ENCODE peak calls at places on chromosomes 5 and 9, in five cellular contexts. S, N, G, X and D are unnamed samples.

GRCh38 chr9:127194881-127195713 is 69.5 kb upstream of the GARNL3 start:
- DNase-seq in S (peak; percentile 20), G (no peak), N (peak; percentile 80), X (no peak), D (peak; percentile 58)

GRCh38 chr5:155299342-155300006 is 285.9 kb downstream of the KIF4B start:
- DNase-seq in X (no peak), N (no peak), S (no peak), G (no peak), D (no peak)

GRCh38 chr5:159899067-159900049 is 16.9 kb upstream of the ADRA1B start:
- DNase-seq in S (peak; percentile 78), G (no peak), N (peak; percentile 87), X (no peak), D (no peak)

GRCh38 chr5:135262364-135262763 is 136.7 kb downstream of the MACROH2A1 start:
- DNase-seq in X (no peak), N (peak; percentile 28), G (no peak), S (no peak), D (no peak)

GRCh38 chr5:135304352-135305221 is 94.4 kb downstream of the MACROH2A1 start:
- DNase-seq in G (no peak), X (no peak), N (no peak), S (peak; percentile 51), D (no peak)

GRCh38 chr9:127808347-127809001 is 5.8 kb downstream of the FPGS start:
- DNase-seq in N (no peak), X (no peak), G (no peak), S (no peak), D (no peak)

GRCh38 chr5:93428868-93429267 is 152.2 kb downstream of the NR2F1-AS1 start:
- DNase-seq in G (no peak), N (peak; percentile 91), S (peak; percentile 80), X (no peak), D (no peak)

GRCh38 chr9:124011460-124012301 is at the start of gene LHX2:
- DNase-seq in N (peak; percentile 65), X (peak; percentile 37), G (peak; percentile 98), S (peak; percentile 85), D (peak; percentile 73)

GRCh38 chr5:95701074-95701473 is 18.3 kb upstream of the SPATA9 start:
- DNase-seq in X (no peak), G (no peak), S (peak; percentile 7), N (no peak), D (no peak)

GRCh38 chr5:10493884-10494283 is 52.2 kb downstream of the ROPN1L start:
- DNase-seq in S (no peak), G (no peak), N (no peak), X (no peak), D (no peak)

GRCh38 chr9:124778575-124779367 is 1.8 kb downstream of the OLFML2A start:
- DNase-seq in S (no peak), N (no peak), X (peak; percentile 19), G (no peak), D (no peak)

GRCh38 chr9:130880599-130881220 is 15.9 kb downstream of the QRFP start:
- DNase-seq in X (no peak), S (no peak), G (no peak), N (no peak), D (no peak)

GRCh38 chr5:147789820-147790219 is 7.3 kb upstream of the JAKMIP2 start:
- DNase-seq in S (no peak), X (no peak), G (no peak), N (no peak), D (no peak)

GRCh38 chr9:107633375-107633774 is 143.8 kb upstream of the KLF4 start:
- DNase-seq in N (no peak), S (no peak), X (no peak), G (no peak), D (no peak)

GRCh38 chr5:71653119-71653518 is 66.0 kb upstream of the CARTPT start:
- DNase-seq in S (peak; percentile 66), X (no peak), N (no peak), G (no peak), D (peak; percentile 40)

GRCh38 chr9:105067895-105068580 is 140.1 kb upstream of the ABCA1 start:
- DNase-seq in X (no peak), S (peak; percentile 89), N (peak; percentile 39), G (no peak), D (peak; percentile 37)

GRCh38 chr9:83199240-83199639 is 136.3 kb upstream of the RASEF start:
- DNase-seq in N (peak; percentile 56), G (peak; percentile 71), S (peak; percentile 50), X (peak; percentile 56), D (peak; percentile 75)

GRCh38 chr5:173301695-173302545 is 26.3 kb downstream of the STC2 start:
- DNase-seq in S (no peak), X (no peak), G (peak; percentile 30), N (no peak), D (no peak)

GRCh38 chr5:111013011-111013410 is 58.5 kb upstream of the TSLP start:
- DNase-seq in S (peak; percentile 13), G (no peak), X (no peak), N (peak; percentile 82), D (peak; percentile 64)

GRCh38 chr5:124200381-124200780 is 546.1 kb downstream of the ZNF608 start:
- DNase-seq in S (peak; percentile 18), X (no peak), G (no peak), N (peak; percentile 22), D (peak; percentile 40)

GRCh38 chr9:115590016-115590415 is 472.1 kb upstream of the TNC start:
- DNase-seq in N (peak; percentile 79), S (peak; percentile 95), G (no peak), X (no peak), D (peak; percentile 75)

GRCh38 chr5:125257997-125258396 is 511.6 kb upstream of the ZNF608 start:
- DNase-seq in G (no peak), X (no peak), N (no peak), S (no peak), D (no peak)

GRCh38 chr5:52963636-52964035 is 25.5 kb upstream of the ITGA2 start:
- DNase-seq in N (peak; percentile 37), S (no peak), X (no peak), G (no peak), D (peak; percentile 57)

GRCh38 chr5:52961238-52961637 is 27.9 kb upstream of the ITGA2 start:
- DNase-seq in X (no peak), S (peak; percentile 67), N (no peak), G (no peak), D (peak; percentile 91)

GRCh38 chr5:52964138-52964537 is 25.0 kb upstream of the ITGA2 start:
- DNase-seq in S (no peak), N (peak; percentile 33), X (no peak), G (no peak), D (peak; percentile 43)
- TF ChIP-seq CTCF in S (no peak), N (peak; percentile 42), X (no peak), G (no peak), D (peak; percentile 23)

GRCh38 chr9:99299214-99300102 is 77.4 kb downstream of the SEC61B start:
- DNase-seq in G (peak; percentile 18), S (peak; percentile 68), X (no peak), N (peak; percentile 50), D (peak; percentile 84)
- TF ChIP-seq CTCF in G (peak; percentile 54), S (peak; percentile 25), X (no peak), N (peak; percentile 40), D (peak; percentile 13)

GRCh38 chr9:38641985-38642864 is 21.8 kb upstream of the ANKRD18A start:
- DNase-seq in X (peak; percentile 45), G (peak; percentile 58), S (peak; percentile 36), N (peak; percentile 69), D (peak; percentile 60)
- TF ChIP-seq CTCF in X (peak; percentile 23), G (peak; percentile 61), S (no peak), N (peak; percentile 59), D (peak; percentile 68)

DNA sequence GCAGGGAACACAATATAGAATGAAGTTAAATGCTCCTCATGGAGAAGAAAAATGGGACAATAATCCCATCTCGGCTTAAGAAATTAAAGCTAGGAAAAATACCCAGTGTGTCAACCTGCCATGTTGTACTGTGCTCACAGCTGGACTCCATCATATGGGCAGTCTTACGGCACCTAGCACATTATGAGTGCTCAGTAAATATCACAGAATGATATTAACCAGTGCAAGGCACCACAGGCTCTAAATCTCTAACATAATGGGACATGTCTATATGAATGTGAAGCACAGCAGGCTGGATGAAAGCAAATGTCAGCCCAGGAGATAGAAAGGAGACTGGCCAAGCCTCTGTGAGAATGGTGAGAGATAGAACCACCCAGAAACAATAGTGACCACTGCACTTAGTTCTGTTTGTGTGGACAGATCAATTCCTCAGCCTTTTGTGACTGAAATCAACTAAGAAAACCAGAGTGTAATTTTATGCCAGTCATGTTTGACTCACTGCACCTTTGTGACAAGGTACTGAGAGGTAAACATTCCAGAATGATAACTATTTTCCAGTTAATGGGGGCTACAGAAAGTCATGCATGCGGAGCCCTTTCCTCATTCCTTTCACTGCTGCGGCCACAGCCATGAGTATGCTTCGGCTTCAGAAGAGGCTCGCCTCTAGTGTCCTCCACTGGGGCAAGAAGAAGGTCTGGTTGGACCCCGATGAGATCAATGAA is 140.4 kb upstream of the CDH6 start:
- DNase-seq in S (no peak), X (no peak), G (no peak), N (peak; percentile 77), D (no peak)
- TF ChIP-seq CTCF in S (no peak), X (no peak), G (no peak), N (no peak), D (no peak)

GRCh38 chr5:151158287-151158661 is 695 bp upstream of the ANXA6 start:
- DNase-seq in X (no peak), S (peak; percentile 63), G (peak; percentile 28), N (no peak), D (no peak)

GRCh38 chr5:151155777-151156731 is 1.5 kb downstream of the ANXA6 start:
- DNase-seq in X (no peak), N (no peak), G (peak; percentile 24), S (peak; percentile 72), D (no peak)

GRCh38 chr5:151156732-151157402 is 712 bp downstream of the ANXA6 start:
- DNase-seq in X (no peak), N (no peak), S (peak; percentile 35), G (peak; percentile 49), D (no peak)

GRCh38 chr5:151159649-151160373 is 2.2 kb upstream of the ANXA6 start:
- DNase-seq in X (no peak), S (no peak), N (no peak), G (no peak), D (no peak)

DNA sequence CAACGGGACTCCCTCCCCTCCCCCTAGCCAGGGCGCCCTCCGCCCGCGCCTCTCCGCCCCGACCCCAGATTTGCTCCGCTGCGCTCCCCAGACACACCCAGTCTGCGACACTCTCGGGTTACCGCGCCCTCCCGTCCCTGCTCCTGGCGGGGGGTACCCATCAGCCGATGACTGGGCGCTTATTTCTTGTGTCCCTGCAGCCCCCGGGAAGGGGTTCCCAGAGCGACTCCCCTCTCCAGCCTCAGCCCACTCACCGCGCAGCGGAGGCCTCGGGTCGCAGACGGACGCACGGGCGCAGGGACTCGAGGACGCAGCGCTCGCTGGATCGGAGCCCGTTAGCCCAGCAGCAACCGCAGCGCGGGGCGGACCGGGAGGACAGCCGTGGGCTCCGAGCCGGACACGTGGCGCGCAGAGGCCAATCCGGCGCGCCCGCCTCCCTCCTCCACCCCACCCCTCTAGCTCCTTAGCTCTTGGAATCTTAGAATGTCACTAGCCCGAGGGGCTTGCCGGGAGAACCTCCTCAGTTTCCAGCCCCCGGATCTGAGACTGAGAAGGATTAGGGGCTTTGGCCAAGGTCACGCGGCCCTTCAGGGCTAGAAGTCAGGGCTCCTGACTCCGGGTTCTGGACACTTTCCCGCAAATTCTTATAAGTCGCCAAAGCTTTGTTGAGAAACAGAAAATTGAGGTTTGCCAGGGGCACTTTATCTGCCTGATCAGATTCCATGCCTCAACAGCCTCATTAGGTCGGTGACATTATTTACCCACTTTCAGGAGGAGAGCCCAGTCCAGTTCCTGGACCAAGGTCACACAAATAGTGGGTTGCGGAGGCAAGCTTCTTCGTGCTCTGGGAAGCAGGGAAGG is at the start of gene ANXA6:
- DNase-seq in N (peak; percentile 88), S (peak; percentile 80), X (peak; percentile 85), G (peak; percentile 93), D (peak; percentile 69)
- TF ChIP-seq CTCF in N (no peak), S (no peak), X (no peak), G (no peak), D (no peak)